ENCODE peak calls at places on chromosomes 13 and 19, in eight cellular contexts. I, T, M, K, S, A, W and Y are unnamed samples.

GRCh38 chr19:50679177-50680125 is 30.2 kb downstream of the C19orf81 start:
- DNase-seq in I (peak), T (no peak), M (no peak), K (peak), S (peak), A (peak), W (peak), Y (peak)

GRCh38 chr13:23654111-23655110 is 84.2 kb downstream of the TNFRSF19 start:
- DNase-seq in I (no peak), T (no peak), M (no peak), K (no peak), S (no peak), A (peak), W (no peak), Y (no peak)

GRCh38 chr13:29595380-29596063 is at the start of gene SLC7A1:
- DNase-seq in I (peak), T (peak), M (peak), K (peak), S (peak), A (peak), W (peak), Y (peak)

GRCh38 chr13:35884211-35884610 is 247.0 kb downstream of the DCLK1 start:
- DNase-seq in I (no peak), T (no peak), M (no peak), K (no peak), S (no peak), A (no peak), W (peak), Y (no peak)

GRCh38 chr13:95643814-95644598 is 500 bp downstream of the DZIP1 start:
- DNase-seq in I (peak), T (no peak), M (no peak), K (no peak), S (peak), A (peak), W (no peak), Y (no peak)

GRCh38 chr19:54430306-54431254 is 15.3 kb downstream of the TTYH1 start:
- DNase-seq in I (peak), T (no peak), M (no peak), K (peak), S (peak), A (no peak), W (no peak), Y (peak)

GRCh38 chr19:39248806-39249205 is at the start of gene IFNL4:
- DNase-seq in I (no peak), T (no peak), M (no peak), K (no peak), S (no peak), A (no peak), W (no peak), Y (no peak)

GRCh38 chr19:47433121-47433520 is 13.8 kb upstream of the MEIS3 start:
- DNase-seq in I (no peak), T (no peak), M (no peak), K (no peak), S (no peak), A (no peak), W (no peak), Y (peak)

GRCh38 chr13:83024955-83025594 is 857.2 kb downstream of the SLITRK1 start:
- DNase-seq in I (peak), T (no peak), M (no peak), K (no peak), S (no peak), A (no peak), W (no peak), Y (no peak)

GRCh38 chr19:49142866-49143335 is 12.3 kb downstream of the HRC start:
- DNase-seq in I (peak), T (peak), M (no peak), K (peak), S (peak), A (peak), W (peak), Y (peak)

GRCh38 chr13:49649244-49649962 is 21.1 kb downstream of the ARL11 start:
- DNase-seq in I (peak), T (no peak), M (no peak), K (no peak), S (no peak), A (no peak), W (peak), Y (no peak)

GRCh38 chr13:19950374-19950773 is 8.2 kb upstream of the ZMYM2 start:
- DNase-seq in I (no peak), T (no peak), M (no peak), K (no peak), S (no peak), A (no peak), W (no peak), Y (no peak)

GRCh38 chr13:33722216-33722900 is 95.6 kb upstream of the RFC3 start:
- DNase-seq in I (peak), T (no peak), M (no peak), K (no peak), S (no peak), A (no peak), W (no peak), Y (no peak)

GRCh38 chr13:94617389-94618000 is 15.8 kb downstream of the GPR180 start:
- DNase-seq in I (peak), T (no peak), M (no peak), K (peak), S (no peak), A (no peak), W (no peak), Y (peak)

GRCh38 chr19:29299416-29300380 is 86.7 kb upstream of the UQCRFS1 start:
- DNase-seq in I (no peak), T (no peak), M (no peak), K (no peak), S (no peak), A (no peak), W (no peak), Y (no peak)

GRCh38 chr19:2282062-2282861 is at the start of gene PEAK3:
- DNase-seq in I (peak), T (no peak), M (no peak), K (peak), S (peak), A (peak), W (no peak), Y (no peak)

GRCh38 chr13:94251801-94252200 is 227.7 kb downstream of the DCT start:
- DNase-seq in I (no peak), T (no peak), M (no peak), K (no peak), S (no peak), A (peak), W (no peak), Y (no peak)

GRCh38 chr13:35146686-35147085 is 204.6 kb downstream of the NBEA start:
- DNase-seq in I (no peak), T (no peak), M (no peak), K (no peak), S (no peak), A (no peak), W (no peak), Y (no peak)

GRCh38 chr13:100751826-100752225 is 77.2 kb upstream of the TMTC4 start:
- DNase-seq in I (no peak), T (no peak), M (no peak), K (no peak), S (peak), A (no peak), W (no peak), Y (no peak)

GRCh38 chr13:51330741-51331140 is 8.8 kb upstream of the SERPINE3 start:
- DNase-seq in I (no peak), T (no peak), M (no peak), K (no peak), S (no peak), A (no peak), W (peak), Y (no peak)

GRCh38 chr19:42253245-42254082 is 1.5 kb downstream of the ERF start:
- DNase-seq in I (peak), T (no peak), M (peak), K (peak), S (peak), A (peak), W (no peak), Y (peak)

GRCh38 chr13:111202745-111203144 is 87.6 kb downstream of the ARHGEF7 start:
- DNase-seq in I (peak), T (peak), M (no peak), K (peak), S (no peak), A (no peak), W (peak), Y (peak)

GRCh38 chr13:112119192-112120030 is 52.5 kb downstream of the SOX1 start:
- DNase-seq in I (no peak), T (no peak), M (no peak), K (no peak), S (no peak), A (no peak), W (no peak), Y (no peak)

GRCh38 chr19:17454579-17454978 is 6.1 kb upstream of the TMEM221 start:
- DNase-seq in I (no peak), T (no peak), M (no peak), K (no peak), S (peak), A (no peak), W (no peak), Y (no peak)

GRCh38 chr19:48630289-48631036 is 6.7 kb downstream of the DBP start:
- DNase-seq in I (no peak), T (no peak), M (no peak), K (no peak), S (peak), A (peak), W (no peak), Y (no peak)